ENCODE peak calls at places on chromosomes 11 and 22, in five cellular contexts. One of them, this sample, is unnamed.
A peak's percentile ranks its signal among the peaks of the same experiment; 100 is the strongest.

GRCh38 chr11:34308049-34308692 is 49.6 kb downstream of the ABTB2 start:
- DNase-seq in uterus: no peak
- DNase-seq in thoracic aorta: no peak
- DNase-seq in ovary: no peak
- DNase-seq in mammary epithelial cell: peak; percentile 84
- DNase-seq in this sample: no peak

GRCh38 chr22:48707749-48708557 is 1119.7 kb downstream of the BRD1 start:
- DNase-seq in mammary epithelial cell: no peak
- DNase-seq in ovary: peak; percentile 25
- DNase-seq in uterus: no peak
- DNase-seq in thoracic aorta: no peak
- DNase-seq in this sample: no peak

GRCh38 chr22:19773470-19774040 is 13.0 kb downstream of the TBX1 start:
- DNase-seq in uterus: no peak
- DNase-seq in mammary epithelial cell: no peak
- DNase-seq in thoracic aorta: no peak
- DNase-seq in ovary: no peak
- DNase-seq in this sample: no peak

GRCh38 chr11:16154715-16155396 is 201.5 kb downstream of the SOX6 start:
- DNase-seq in ovary: no peak
- DNase-seq in uterus: no peak
- DNase-seq in mammary epithelial cell: peak; percentile 58
- DNase-seq in thoracic aorta: no peak
- DNase-seq in this sample: no peak

GRCh38 chr11:33835143-33835878 is 56.6 kb downstream of the LMO2 start:
- DNase-seq in thoracic aorta: no peak
- DNase-seq in ovary: no peak
- DNase-seq in mammary epithelial cell: peak; percentile 76
- DNase-seq in uterus: peak; percentile 37
- DNase-seq in this sample: peak; percentile 13

GRCh38 chr11:28086569-28086968 is 21.4 kb downstream of the KIF18A start:
- DNase-seq in uterus: no peak
- DNase-seq in mammary epithelial cell: peak; percentile 56
- DNase-seq in ovary: no peak
- DNase-seq in thoracic aorta: no peak
- DNase-seq in this sample: peak; percentile 52

GRCh38 chr22:25448435-25449051 is 115.9 kb upstream of the GRK3 start:
- DNase-seq in uterus: no peak
- DNase-seq in ovary: no peak
- DNase-seq in mammary epithelial cell: peak; percentile 12
- DNase-seq in thoracic aorta: no peak
- DNase-seq in this sample: no peak

GRCh38 chr11:126058090-126058489 is 4.6 kb downstream of the CDON start:
- DNase-seq in thoracic aorta: no peak
- DNase-seq in uterus: no peak
- DNase-seq in mammary epithelial cell: no peak
- DNase-seq in ovary: no peak
- DNase-seq in this sample: no peak

GRCh38 chr11:101477926-101478325 is 105.9 kb downstream of the TRPC6 start:
- DNase-seq in mammary epithelial cell: no peak
- DNase-seq in ovary: no peak
- DNase-seq in thoracic aorta: no peak
- DNase-seq in uterus: no peak
- DNase-seq in this sample: no peak

GRCh38 chr22:37449281-37449680 is 22.0 kb upstream of the ELFN2 start:
- DNase-seq in mammary epithelial cell: no peak
- DNase-seq in uterus: no peak
- DNase-seq in ovary: no peak
- DNase-seq in thoracic aorta: no peak
- DNase-seq in this sample: no peak

GRCh38 chr11:72102946-72103753 is at the start of gene LAMTOR1:
- DNase-seq in ovary: peak; percentile 100
- DNase-seq in uterus: peak; percentile 100
- DNase-seq in thoracic aorta: peak; percentile 99
- DNase-seq in mammary epithelial cell: peak; percentile 95
- DNase-seq in this sample: peak; percentile 98
- TF ChIP-seq CTCF in ovary: no peak
- TF ChIP-seq CTCF in uterus: peak; percentile 44
- TF ChIP-seq CTCF in thoracic aorta: peak; percentile 68
- TF ChIP-seq CTCF in mammary epithelial cell: peak; percentile 40
- TF ChIP-seq CTCF in this sample: peak; percentile 46

GRCh38 chr11:74318241-74318932 is 6.9 kb upstream of the P4HA3 start:
- DNase-seq in ovary: no peak
- DNase-seq in thoracic aorta: no peak
- DNase-seq in mammary epithelial cell: no peak
- DNase-seq in uterus: no peak
- DNase-seq in this sample: no peak
- H3K27ac ChIP-seq in ovary: no peak overlapping the region
- H3K27ac ChIP-seq in thoracic aorta: no peak overlapping the region
- H3K27ac ChIP-seq in mammary epithelial cell: peak overlapping the region; percentile 48
- H3K27ac ChIP-seq in uterus: peak overlapping the region; percentile 10
- H3K27ac ChIP-seq in this sample: peak overlapping the region; percentile 34

GRCh38 chr22:47561115-47561675 is 798.7 kb downstream of the TBC1D22A start:
- DNase-seq in ovary: no peak
- DNase-seq in uterus: no peak
- DNase-seq in mammary epithelial cell: no peak
- DNase-seq in thoracic aorta: no peak
- DNase-seq in this sample: no peak
- H3K9me3 ChIP-seq in ovary: no peaks in the 10 kb centered on the region
- H3K9me3 ChIP-seq in uterus: no peaks in the 10 kb centered on the region
- H3K9me3 ChIP-seq in mammary epithelial cell: peaks cover 41% of the 10 kb centered on the region
- H3K9me3 ChIP-seq in thoracic aorta: no peaks in the 10 kb centered on the region
- H3K9me3 ChIP-seq in this sample: peaks cover 63% of the 10 kb centered on the region

GRCh38 chr11:116072776-116073175 is 568.6 kb upstream of the CADM1 start:
- DNase-seq in thoracic aorta: no peak
- DNase-seq in ovary: no peak
- DNase-seq in mammary epithelial cell: no peak
- DNase-seq in uterus: no peak
- DNase-seq in this sample: no peak
- TF ChIP-seq CTCF in thoracic aorta: no peak
- TF ChIP-seq CTCF in ovary: no peak
- TF ChIP-seq CTCF in mammary epithelial cell: no peak
- TF ChIP-seq CTCF in uterus: no peak
- TF ChIP-seq CTCF in this sample: peak; percentile 9

This sample was measured in AG04450.